ENCODE peak calls at places on chromosome 18, in five cellular contexts. L is foreskin fibroblast, Q is ACHN, P is astrocyte of the spinal cord, K is posterior vena cava. C is an unnamed sample.

GRCh38 chr18:13374468-13375301 is 156.1 kb downstream of the LDLRAD4 start:
- DNase-seq in Q (no peak), P (no peak), K (no peak), L (no peak), C (no peak)

GRCh38 chr18:37541517-37541916 is 24.1 kb downstream of the CELF4 start:
- DNase-seq in K (peak), L (no peak), Q (no peak), P (no peak), C (no peak)

GRCh38 chr18:34650121-34650545 is 60.0 kb upstream of the DTNA start:
- DNase-seq in P (peak), Q (no peak), K (no peak), L (peak), C (no peak)

GRCh38 chr18:48024891-48025660 is 94.6 kb upstream of the SMAD2 start:
- DNase-seq in K (no peak), Q (no peak), P (no peak), L (no peak), C (no peak)

GRCh38 chr18:21489119-21489750 is 111.3 kb downstream of the ESCO1 start:
- DNase-seq in P (peak), Q (peak), L (peak), K (no peak), C (no peak)

GRCh38 chr18:58359226-58360019 is 269.5 kb downstream of the ALPK2 start:
- DNase-seq in Q (no peak), L (peak), K (no peak), P (peak), C (no peak)

GRCh38 chr18:10352671-10353070 is 101.8 kb upstream of the APCDD1 start:
- DNase-seq in K (no peak), L (no peak), Q (no peak), P (no peak), C (no peak)

GRCh38 chr18:48841381-48842258 is 109.1 kb downstream of the SMAD7 start:
- DNase-seq in K (peak), P (no peak), L (peak), Q (no peak), C (no peak)

C was measured in central memory CD8-positive, alpha-beta T cell.